ENCODE peak calls at places on chromosome 17, in four cellular contexts. W is ovary, E is tibial nerve, V is WERI-Rb-1. C is an unnamed sample.

GRCh38 chr17:56029980-56030624 is 123.2 kb upstream of the ANKFN1 start:
- DNase-seq in W (no peak), E (no peak), V (peak), C (no peak)

GRCh38 chr17:32901743-32902142 is 24.8 kb upstream of the MYO1D start:
- DNase-seq in E (no peak), W (no peak), V (no peak), C (no peak)

GRCh38 chr17:72556944-72557826 is 436.4 kb downstream of the SOX9 start:
- DNase-seq in E (peak), V (peak), W (peak), C (no peak)

GRCh38 chr17:72488542-72489272 is 367.9 kb downstream of the SOX9 start:
- DNase-seq in V (no peak), W (no peak), E (no peak), C (no peak)

GRCh38 chr17:19316756-19317358 is 45.7 kb downstream of the B9D1 start:
- DNase-seq in E (no peak), V (no peak), W (peak), C (no peak)

GRCh38 chr17:63621229-63621683 is 961 bp upstream of the MAP3K3 start:
- DNase-seq in V (no peak), W (no peak), E (no peak), C (no peak)

GRCh38 chr17:13750783-13751484 is 149.2 kb upstream of the HS3ST3A1 start:
- DNase-seq in W (no peak), V (no peak), E (no peak), C (no peak)

GRCh38 chr17:37570527-37571093 is 38.6 kb downstream of the SYNRG start:
- DNase-seq in V (peak), W (no peak), E (no peak), C (no peak)

GRCh38 chr17:82876149-82876548 is 36.3 kb upstream of the ZNF750 start:
- DNase-seq in W (no peak), E (no peak), V (no peak), C (no peak)

GRCh38 chr17:4188076-4188475 is 45.1 kb downstream of the CYB5D2 start:
- DNase-seq in E (no peak), W (peak), V (no peak), C (no peak)

GRCh38 chr17:60905709-60906108 is 228.1 kb downstream of the BCAS3 start:
- DNase-seq in V (no peak), E (no peak), W (no peak), C (no peak)

GRCh38 chr17:77723071-77723908 is 235.2 kb upstream of the TNRC6C start:
- DNase-seq in E (no peak), V (no peak), W (no peak), C (no peak)

GRCh38 chr17:1231456-1231855 is 38.8 kb upstream of the BHLHA9 start:
- DNase-seq in E (peak), W (no peak), V (no peak), C (no peak)

GRCh38 chr17:46026815-46027125 is 27.7 kb downstream of the STH start:
- DNase-seq in W (no peak), V (no peak), E (no peak), C (no peak)

GRCh38 chr17:46029627-46030026 is 30.6 kb downstream of the STH start:
- DNase-seq in E (no peak), V (no peak), W (no peak), C (no peak)

GRCh38 chr17:46027326-46028325 is 28.6 kb downstream of the STH start:
- DNase-seq in V (no peak), E (no peak), W (no peak), C (no peak)

GRCh38 chr17:46028969-46029565 is 30.0 kb downstream of the STH start:
- DNase-seq in E (no peak), W (no peak), V (no peak), C (no peak)

GRCh38 chr17:46028374-46028773 is 29.3 kb downstream of the STH start:
- DNase-seq in E (no peak), W (no peak), V (no peak), C (no peak)
- H3K27ac ChIP-seq in E (no peak), W (no peak), V (no peak), C (no peak)

GRCh38 chr17:75287221-75287620 is 2.0 kb downstream of the SLC25A19 start:
- DNase-seq in V (no peak), E (no peak), W (no peak), C (no peak)

GRCh38 chr17:75288359-75288758 is 874 bp downstream of the SLC25A19 start:
- DNase-seq in W (no peak), V (no peak), E (no peak), C (no peak)

GRCh38 chr17:75288784-75289121 is 480 bp downstream of the SLC25A19 start:
- DNase-seq in V (peak), E (no peak), W (no peak), C (no peak)

GRCh38 chr17:75289832-75290337 is 652 bp upstream of the SLC25A19 start:
- DNase-seq in V (no peak), E (peak), W (peak), C (no peak)

DNA sequence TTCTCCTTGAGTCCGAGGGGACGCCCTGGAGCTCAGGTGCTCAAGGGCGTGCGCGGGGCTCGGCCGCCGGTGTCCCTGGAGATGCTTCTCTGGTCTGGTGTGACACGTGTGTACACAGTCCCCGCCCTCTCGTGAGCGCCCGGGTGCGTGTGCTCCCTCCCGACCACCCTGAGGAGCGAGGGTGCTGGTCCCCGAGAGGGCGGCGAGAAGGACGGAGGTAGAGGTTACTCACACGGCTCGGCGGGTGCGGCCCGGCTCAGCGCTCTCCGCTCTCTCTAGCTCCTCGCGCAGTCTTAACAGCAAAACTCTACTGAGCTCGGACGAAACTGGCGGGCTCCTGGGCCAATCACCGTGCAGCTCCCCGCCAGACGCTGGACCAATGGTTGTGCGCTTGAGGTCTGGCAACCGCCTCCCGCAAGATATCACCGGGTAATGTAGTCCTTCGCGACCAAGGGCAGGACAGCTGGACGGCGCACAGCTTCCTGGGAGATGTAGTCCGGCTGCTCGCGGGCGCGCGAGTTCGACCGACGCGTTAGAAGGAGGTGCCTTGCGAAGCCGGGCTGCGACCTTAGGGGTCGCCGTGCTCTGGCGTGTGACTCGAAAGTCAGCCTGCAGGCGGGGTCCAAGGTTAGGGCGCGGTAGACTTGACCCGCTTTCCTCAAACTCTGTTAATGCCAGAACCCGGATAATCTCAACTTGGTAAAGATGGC is at the start of gene SLC25A19:
- DNase-seq in E (peak), W (peak), V (peak), C (peak)
- TF ChIP-seq CTCF in E (peak), W (no peak), V (peak), C (no peak)

DNA sequence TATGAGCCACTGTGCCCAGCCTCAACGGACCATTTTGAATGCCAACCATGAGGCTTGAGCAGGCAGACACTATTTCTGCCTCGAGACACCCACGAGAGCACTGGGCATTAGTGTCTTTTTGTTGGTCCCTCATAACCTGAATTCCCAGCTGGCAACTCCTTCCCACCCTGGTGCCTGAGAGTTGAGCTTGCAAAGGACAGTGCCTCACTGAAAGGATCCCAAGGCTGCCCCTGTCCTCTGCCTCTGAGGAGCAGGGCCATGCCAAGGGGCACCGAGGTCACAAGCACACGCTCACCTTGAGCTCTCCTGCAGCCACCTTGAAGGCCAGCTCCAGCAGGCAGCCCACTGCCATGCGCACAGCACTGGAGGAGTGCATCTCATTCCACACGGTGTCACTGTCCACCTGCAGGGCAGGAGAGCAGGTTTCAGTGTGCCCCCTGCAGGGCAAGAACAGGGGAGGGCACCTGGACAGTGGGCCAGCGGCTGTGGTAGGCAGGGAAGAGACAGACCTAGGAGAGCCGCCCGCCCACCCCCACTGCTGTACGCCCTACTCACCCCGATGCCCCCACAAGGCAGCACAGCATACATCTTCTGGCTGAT is 12.8 kb downstream of the G6PC3 start:
- DNase-seq in E (no peak), V (peak), W (no peak), C (no peak)
- H3K27ac ChIP-seq in E (no peak), V (no peak), W (no peak), C (no peak)

DNA sequence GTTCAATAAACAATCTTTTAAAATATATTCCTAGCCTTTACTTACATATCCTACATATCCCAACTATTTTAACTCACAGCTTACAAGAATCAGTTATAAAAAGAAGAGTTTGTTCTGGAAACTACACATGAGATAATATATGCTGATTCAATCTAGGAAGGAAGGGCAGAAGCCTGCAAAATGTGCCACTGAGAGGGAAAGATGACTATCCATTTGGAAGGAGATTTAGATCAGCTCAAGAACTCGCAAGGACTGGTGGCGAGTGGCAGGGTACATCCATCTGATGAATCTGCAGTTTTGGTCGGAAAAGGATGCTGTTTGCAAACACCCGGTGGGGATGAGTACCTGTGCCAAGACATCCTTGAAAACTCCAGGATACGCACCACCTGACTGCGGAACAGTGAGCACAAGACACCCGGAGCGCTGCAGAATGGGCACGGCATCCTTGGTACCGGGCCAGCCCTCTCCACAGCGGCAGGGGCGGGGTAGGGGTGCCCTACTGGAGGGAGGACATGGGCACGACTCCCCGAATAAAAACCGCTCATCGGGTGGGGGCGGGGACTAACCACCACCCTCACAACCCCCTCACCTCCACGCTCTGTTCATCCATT is 723 bp downstream of the TRIM37 start:
- DNase-seq in W (peak), E (peak), V (peak), C (peak)
- TF ChIP-seq CTCF in W (no peak), E (no peak), V (no peak), C (no peak)

GRCh38 chr17:15920758-15921239 is 24.1 kb upstream of the ADORA2B start:
- DNase-seq in W (no peak), V (no peak), E (no peak), C (no peak)
- H3K27ac ChIP-seq in W (no peak), V (no peak), E (no peak), C (no peak)

GRCh38 chr17:15952916-15953865 is 8.3 kb downstream of the ADORA2B start:
- DNase-seq in E (no peak), W (no peak), V (no peak), C (no peak)

GRCh38 chr17:15955793-15956541 is 11.0 kb downstream of the ADORA2B start:
- DNase-seq in W (no peak), E (no peak), V (peak), C (no peak)

GRCh38 chr17:15951368-15952047 is 6.6 kb downstream of the ADORA2B start:
- DNase-seq in W (no peak), V (peak), E (no peak), C (no peak)

GRCh38 chr17:15952048-15952532 is 7.2 kb downstream of the ADORA2B start:
- DNase-seq in W (no peak), E (no peak), V (peak), C (no peak)

GRCh38 chr17:15954222-15954621 is 9.3 kb downstream of the ADORA2B start:
- DNase-seq in V (no peak), E (no peak), W (no peak), C (no peak)
- TF ChIP-seq CTCF in V (no peak), E (no peak), W (no peak), C (no peak)

C was measured in thoracic aorta.